ENCODE peak calls at places on chromosomes 3 and 15, in five cellular contexts. W, B, O, Z and X are unnamed samples.

GRCh38 chr3:42476225-42477160 is 25.9 kb upstream of the VIPR1 start:
- DNase-seq in W (peak; percentile 96), B (peak; percentile 88), O (no peak), Z (peak; percentile 62), X (no peak)

GRCh38 chr3:187739561-187740445 is 5.5 kb downstream of the BCL6 start:
- DNase-seq in Z (peak; percentile 83), B (peak; percentile 93), O (peak; percentile 65), W (peak; percentile 78), X (peak; percentile 98)

GRCh38 chr3:8741581-8742355 is 8.2 kb downstream of the CAV3 start:
- DNase-seq in O (no peak), B (peak; percentile 60), W (no peak), Z (no peak), X (no peak)

GRCh38 chr15:33903661-33904060 is 64.6 kb upstream of the CHRM5 start:
- DNase-seq in B (no peak), Z (no peak), W (no peak), O (no peak), X (no peak)

GRCh38 chr15:73926191-73927002 is at the start of gene LOXL1:
- DNase-seq in W (peak; percentile 70), Z (peak; percentile 63), O (peak; percentile 41), B (no peak), X (peak; percentile 90)

GRCh38 chr15:60372756-60373155 is 25.0 kb downstream of the ANXA2 start:
- DNase-seq in B (no peak), W (no peak), Z (no peak), O (no peak), X (no peak)

GRCh38 chr15:45630958-45631691 is 3.7 kb upstream of the SQOR start:
- DNase-seq in B (no peak), Z (peak; percentile 46), O (no peak), W (no peak), X (no peak)

GRCh38 chr3:117962750-117963149 is 1071.9 kb downstream of the IGSF11 start:
- DNase-seq in W (no peak), B (no peak), Z (no peak), O (no peak), X (no peak)

GRCh38 chr15:101128191-101128590 is 123.7 kb downstream of the CHSY1 start:
- DNase-seq in Z (no peak), B (no peak), O (no peak), W (no peak), X (no peak)

GRCh38 chr15:77507911-77508310 is 87.2 kb downstream of the HMG20A start:
- DNase-seq in Z (no peak), W (peak; percentile 57), O (peak; percentile 43), B (no peak), X (peak; percentile 60)

GRCh38 chr15:67977690-67978089 is 76.4 kb upstream of the PIAS1 start:
- DNase-seq in B (no peak), Z (no peak), W (no peak), O (no peak), X (no peak)

GRCh38 chr15:79394231-79394630 is 37.9 kb upstream of the MINAR1 start:
- DNase-seq in B (no peak), Z (no peak), O (no peak), W (no peak), X (no peak)

GRCh38 chr3:182824957-182825356 is 31.7 kb downstream of the ATP11B start:
- DNase-seq in W (no peak), B (no peak), Z (no peak), O (no peak), X (no peak)

GRCh38 chr3:37221407-37221806 is 47.0 kb upstream of the LRRFIP2 start:
- DNase-seq in O (no peak), Z (no peak), B (no peak), W (no peak), X (no peak)

GRCh38 chr3:48240000-48240710 is 749 bp upstream of the ZNF589 start:
- DNase-seq in B (peak; percentile 49), Z (no peak), W (no peak), O (no peak), X (peak; percentile 52)

GRCh38 chr15:47246317-47246716 is 471.0 kb upstream of the SEMA6D start:
- DNase-seq in W (no peak), Z (no peak), B (no peak), O (no peak), X (no peak)

GRCh38 chr3:186938716-186939115 is 8.4 kb downstream of the ST6GAL1 start:
- DNase-seq in W (no peak), O (no peak), Z (no peak), B (no peak), X (no peak)

GRCh38 chr3:180036092-180036677 is 552 bp downstream of the PEX5L start:
- DNase-seq in Z (no peak), B (no peak), W (no peak), O (no peak), X (no peak)

GRCh38 chr3:117016359-117016758 is 306.8 kb downstream of the TUSC7 start:
- DNase-seq in W (no peak), Z (no peak), B (no peak), O (no peak), X (no peak)

GRCh38 chr3:183492849-183493179 is 62.7 kb downstream of the KLHL6 start:
- DNase-seq in B (no peak), O (no peak), W (no peak), Z (no peak), X (no peak)

GRCh38 chr3:127196002-127196401 is 3.1 kb downstream of the PRR23E start:
- DNase-seq in B (peak; percentile 48), Z (no peak), O (no peak), W (no peak), X (peak; percentile 28)

GRCh38 chr15:73482184-73482583 is 39.2 kb downstream of the REC114 start:
- DNase-seq in Z (no peak), B (no peak), W (no peak), O (no peak), X (no peak)

GRCh38 chr3:9940746-9941145 is 7.1 kb downstream of the CRELD1 start:
- DNase-seq in Z (no peak), O (no peak), W (no peak), B (no peak), X (no peak)

GRCh38 chr15:52018693-52019393 is at the start of gene MAPK6:
- DNase-seq in W (peak; percentile 97), B (peak; percentile 95), O (peak; percentile 93), Z (peak; percentile 95), X (peak; percentile 97)

GRCh38 chr15:99635794-99636193 is 70.0 kb downstream of the MEF2A start:
- DNase-seq in Z (no peak), W (no peak), O (no peak), B (no peak), X (no peak)

GRCh38 chr3:45816544-45816943 is 20.2 kb upstream of the SLC6A20 start:
- DNase-seq in W (no peak), Z (no peak), B (no peak), O (no peak), X (peak; percentile 80)

GRCh38 chr3:5275529-5275928 is 88.0 kb downstream of the EDEM1 start:
- DNase-seq in B (no peak), Z (no peak), O (no peak), W (no peak), X (no peak)

GRCh38 chr3:126706631-126707030 is 2.6 kb downstream of the CHCHD6 start:
- DNase-seq in B (no peak), O (no peak), Z (no peak), W (no peak), X (no peak)

GRCh38 chr15:72342385-72342784 is 22.4 kb upstream of the CELF6 start:
- DNase-seq in B (no peak), W (peak; percentile 32), Z (peak; percentile 22), O (no peak), X (no peak)

GRCh38 chr3:179967622-179968021 is 69.1 kb downstream of the PEX5L start:
- DNase-seq in W (no peak), O (no peak), Z (no peak), B (no peak), X (no peak)

DNA sequence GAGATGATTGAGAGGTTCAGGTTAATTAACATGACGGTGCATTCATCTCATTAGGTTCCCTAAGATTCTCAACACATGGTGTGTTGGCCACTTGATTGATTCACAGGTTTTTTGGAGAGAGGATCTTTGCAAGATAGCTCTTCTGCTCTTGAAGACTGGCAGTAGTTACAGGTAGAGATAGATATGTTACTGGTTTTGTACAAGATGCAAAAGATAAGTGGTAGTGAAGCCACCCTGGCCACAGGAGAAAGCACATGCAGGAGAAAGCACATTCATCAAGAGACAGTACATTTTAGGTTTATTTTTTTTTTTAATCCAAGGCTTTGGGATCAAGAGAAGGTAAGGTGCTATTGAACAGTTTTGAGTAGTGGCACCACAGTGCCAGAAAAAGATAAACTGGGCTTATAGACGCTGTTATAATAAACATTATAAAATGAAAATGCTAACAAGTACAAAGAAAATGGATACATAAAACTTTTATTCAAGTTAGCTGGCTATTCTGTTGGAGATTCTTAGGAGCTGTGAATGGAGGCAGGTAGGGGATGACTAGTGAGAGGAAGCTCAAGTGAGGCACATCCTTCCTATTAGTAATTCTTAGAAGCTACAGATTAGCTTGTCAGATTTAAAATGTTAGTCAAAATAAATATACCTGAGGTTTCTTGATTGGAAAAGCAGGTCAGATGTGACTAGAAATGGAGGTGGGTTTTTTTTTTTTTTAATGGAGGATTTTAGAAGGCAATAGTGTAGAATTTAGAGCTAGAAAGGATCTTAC is 10.8 kb downstream of the SELENOT start:
- DNase-seq in W (no peak), B (no peak), O (no peak), Z (no peak), X (no peak)
- H3K36me3 ChIP-seq in W (peaks cover 11% of the 10 kb centered on the region), B (peaks cover 15% of the 10 kb centered on the region), O (no peaks in the 10 kb centered on the region), Z (no peaks in the 10 kb centered on the region), X (no peaks in the 10 kb centered on the region)

GRCh38 chr3:172129868-172130751 is 90.7 kb downstream of the FNDC3B start:
- DNase-seq in B (peak; percentile 95), Z (peak; percentile 83), W (peak; percentile 85), O (peak; percentile 81), X (peak; percentile 97)
- TF ChIP-seq EP300 in B (no peak), Z (peak; percentile 76), W (peak; percentile 56), O (no peak), X (peak; percentile 59)

DNA sequence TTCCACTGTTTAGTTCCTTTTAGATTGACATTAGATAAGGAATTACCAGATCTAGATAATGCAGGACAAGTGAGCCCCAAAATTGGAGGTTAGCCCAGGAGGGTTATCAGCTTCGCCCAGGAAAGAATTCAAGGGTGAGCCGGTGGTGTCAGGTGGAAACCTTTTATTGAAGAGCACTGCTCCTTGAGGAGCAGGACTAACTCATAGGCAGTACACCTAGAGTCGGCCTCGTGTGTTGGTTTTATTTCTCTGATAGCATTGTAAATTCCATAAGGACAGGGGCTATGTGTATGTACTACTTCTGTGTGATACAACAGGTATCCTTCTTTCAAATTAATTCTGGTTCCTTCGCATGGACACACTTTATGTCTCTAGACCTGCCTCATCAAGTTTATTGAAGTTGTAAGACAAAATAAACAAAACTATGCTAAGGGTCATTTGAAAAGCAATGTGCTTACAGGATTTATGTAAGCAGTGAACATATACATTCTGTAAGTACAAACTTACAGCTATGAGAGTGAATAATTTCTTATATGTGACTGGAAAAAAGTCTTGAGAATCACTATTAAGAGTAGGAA is 57.2 kb downstream of the SNX4 start:
- DNase-seq in Z (peak; percentile 18), W (no peak), B (no peak), O (no peak), X (no peak)
- H3K36me3 ChIP-seq in Z (no peaks in the 10 kb centered on the region), W (peaks cover 64% of the 10 kb centered on the region), B (peaks cover 59% of the 10 kb centered on the region), O (peaks cover 2% of the 10 kb centered on the region), X (peaks cover 33% of the 10 kb centered on the region)

GRCh38 chr3:170572665-170573253 is 13.1 kb downstream of the SLC7A14 start:
- DNase-seq in O (no peak), B (no peak), W (no peak), Z (no peak), X (no peak)
- TF ChIP-seq EP300 in O (no peak), B (no peak), W (no peak), Z (no peak), X (no peak)